ENCODE peak calls at places on chromosomes 5 and 9, in nine cellular contexts. M is PC-3; G is non-pigmented ciliary epithelial cell; C is NCI-H1436; W is activated T-helper 1 cell treated with anti-CD3 and anti-CD28 coated beads, Interleukin-2, amount 50 U/mL, for 16 hours; N is DND-41; P is AG04450; X is posterior vena cava; B is lower lobe of right lung. R is an unnamed sample.

GRCh38 chr5:50958852-50959457 is 292.5 kb downstream of the PARP8 start:
- DNase-seq in M (peak), G (no peak), C (peak), W (no peak), N (peak), P (peak), X (no peak), B (no peak), R (no peak)

GRCh38 chr9:27460225-27461023 is 63.7 kb upstream of the IFNK start:
- DNase-seq in M (peak), G (no peak), C (no peak), W (no peak), N (no peak), P (no peak), X (no peak), B (no peak), R (no peak)

GRCh38 chr9:136399176-136400037 is 563 bp downstream of the SNAPC4 start:
- DNase-seq in M (peak), G (no peak), C (no peak), W (no peak), N (no peak), P (no peak), X (no peak), B (no peak), R (no peak)

GRCh38 chr9:122402403-122403268 is 31.8 kb downstream of the PTGS1 start:
- DNase-seq in M (peak), G (peak), C (no peak), W (no peak), N (no peak), P (peak), X (peak), B (no peak), R (no peak)

GRCh38 chr5:2895876-2896275 is 144.4 kb upstream of the IRX2 start:
- DNase-seq in M (no peak), G (no peak), C (no peak), W (no peak), N (no peak), P (no peak), X (peak), B (no peak), R (no peak)

GRCh38 chr9:89234636-89235035 is 56.0 kb upstream of the SHC3 start:
- DNase-seq in M (no peak), G (no peak), C (no peak), W (no peak), N (no peak), P (no peak), X (no peak), B (peak), R (no peak)

GRCh38 chr5:10468256-10468655 is 26.6 kb downstream of the ROPN1L start:
- DNase-seq in M (peak), G (no peak), C (no peak), W (no peak), N (no peak), P (no peak), X (no peak), B (no peak), R (no peak)

GRCh38 chr5:60829490-60830266 is 14.4 kb downstream of the ELOVL7 start:
- DNase-seq in M (no peak), G (no peak), C (no peak), W (no peak), N (no peak), P (no peak), X (no peak), B (no peak), R (no peak)

GRCh38 chr5:71651554-71651953 is 64.4 kb downstream of the MCCC2 start:
- DNase-seq in M (no peak), G (no peak), C (no peak), W (no peak), N (no peak), P (no peak), X (no peak), B (no peak), R (no peak)

GRCh38 chr9:76911971-76912370 is 6.1 kb upstream of the PRUNE2 start:
- DNase-seq in M (peak), G (no peak), C (no peak), W (no peak), N (no peak), P (no peak), X (no peak), B (no peak), R (no peak)

GRCh38 chr5:151581347-151581746 is 9.8 kb downstream of the FAT2 start:
- DNase-seq in M (no peak), G (no peak), C (no peak), W (no peak), N (no peak), P (no peak), X (peak), B (no peak), R (no peak)

GRCh38 chr5:109038209-109038840 is 290.6 kb downstream of the FER start:
- DNase-seq in M (peak), G (no peak), C (no peak), W (no peak), N (no peak), P (no peak), X (no peak), B (no peak), R (no peak)

GRCh38 chr9:116589392-116590354 is 97.4 kb upstream of the TRIM32 start:
- DNase-seq in M (peak), G (peak), C (no peak), W (no peak), N (peak), P (no peak), X (no peak), B (no peak), R (no peak)

GRCh38 chr5:138962619-138963370 is 87.7 kb upstream of the LRRTM2 start:
- DNase-seq in M (no peak), G (no peak), C (no peak), W (no peak), N (no peak), P (no peak), X (peak), B (no peak), R (no peak)

GRCh38 chr9:128420651-128421473 is at the start of gene CERCAM:
- DNase-seq in M (peak), G (no peak), C (no peak), W (no peak), N (peak), P (no peak), X (no peak), B (peak), R (peak)

GRCh38 chr9:120931278-120932085 is 4.9 kb upstream of the TRAF1 start:
- DNase-seq in M (peak), G (no peak), C (no peak), W (no peak), N (peak), P (no peak), X (no peak), B (no peak), R (no peak)

GRCh38 chr9:98253563-98253962 is 1.9 kb downstream of the TBC1D2 start:
- DNase-seq in M (peak), G (no peak), C (no peak), W (no peak), N (no peak), P (no peak), X (no peak), B (no peak), R (no peak)

GRCh38 chr9:81589392-81589791 is 100.0 kb downstream of the TLE1 start:
- DNase-seq in M (no peak), G (no peak), C (no peak), W (no peak), N (no peak), P (no peak), X (no peak), B (no peak), R (no peak)

GRCh38 chr5:108061941-108062340 is 320.0 kb downstream of the FBXL17 start:
- DNase-seq in M (no peak), G (no peak), C (no peak), W (no peak), N (no peak), P (peak), X (no peak), B (no peak), R (no peak)

GRCh38 chr9:136694163-136694864 is 7.1 kb upstream of the AGPAT2 start:
- DNase-seq in M (peak), G (no peak), C (no peak), W (no peak), N (peak), P (no peak), X (no peak), B (peak), R (no peak)

GRCh38 chr5:51034501-51034900 is 348.7 kb upstream of the ISL1 start:
- DNase-seq in M (no peak), G (no peak), C (no peak), W (no peak), N (no peak), P (no peak), X (no peak), B (no peak), R (no peak)

GRCh38 chr5:96275051-96275450 is 158.0 kb downstream of the PCSK1 start:
- DNase-seq in M (no peak), G (no peak), C (no peak), W (no peak), N (no peak), P (no peak), X (no peak), B (no peak), R (no peak)

GRCh38 chr9:33659915-33660314 is 135.4 kb upstream of the PRSS3 start:
- DNase-seq in M (no peak), G (no peak), C (no peak), W (no peak), N (no peak), P (no peak), X (no peak), B (no peak), R (no peak)

GRCh38 chr5:154277499-154277898 is 87.0 kb downstream of the GALNT10 start:
- DNase-seq in M (no peak), G (no peak), C (no peak), W (no peak), N (no peak), P (no peak), X (no peak), B (no peak), R (no peak)

GRCh38 chr5:91983869-91984268 is 600.8 kb upstream of the ARRDC3 start:
- DNase-seq in M (no peak), G (peak), C (no peak), W (no peak), N (no peak), P (no peak), X (no peak), B (no peak), R (no peak)

GRCh38 chr9:126397056-126397455 is 70.4 kb downstream of the MVB12B start:
- DNase-seq in M (no peak), G (no peak), C (no peak), W (peak), N (peak), P (no peak), X (no peak), B (no peak), R (peak)

GRCh38 chr9:26551971-26552370 is 340.6 kb downstream of the CAAP1 start:
- DNase-seq in M (no peak), G (no peak), C (no peak), W (no peak), N (no peak), P (no peak), X (no peak), B (no peak), R (no peak)

GRCh38 chr5:60578295-60578694 is 121.7 kb downstream of the DEPDC1B start:
- DNase-seq in M (no peak), G (no peak), C (no peak), W (no peak), N (peak), P (no peak), X (no peak), B (no peak), R (no peak)

GRCh38 chr5:87541033-87541432 is 128.3 kb upstream of the CCNH start:
- DNase-seq in M (peak), G (peak), C (no peak), W (no peak), N (no peak), P (no peak), X (peak), B (no peak), R (no peak)

GRCh38 chr5:77356740-77357139 is 135.4 kb downstream of the WDR41 start:
- DNase-seq in M (peak), G (peak), C (no peak), W (no peak), N (no peak), P (peak), X (no peak), B (no peak), R (no peak)

GRCh38 chr9:128146591-128147120 is 2.6 kb upstream of the LCN2 start:
- DNase-seq in M (no peak), G (no peak), C (no peak), W (no peak), N (no peak), P (no peak), X (peak), B (peak), R (no peak)